ENCODE peak calls at places on chromosome 1, in seven cellular contexts. G is brain microvascular endothelial cell; F is astrocyte of the spinal cord; K is central memory CD4-positive, alpha-beta T cell; R is activated T-cell treated with anti-CD3 and anti-CD28 coated beads for 1 hour; Y is NCI-H69; E is iris pigment epithelial cell. O is an unnamed sample.

GRCh38 chr1:195733826-195734225 is 874.4 kb downstream of the KCNT2 start:
- DNase-seq in G (peak), F (no peak), K (no peak), R (no peak), Y (peak), E (peak), O (no peak)

GRCh38 chr1:155813672-155814071 is 43.3 kb downstream of the GON4L start:
- DNase-seq in G (no peak), F (no peak), K (no peak), R (no peak), Y (no peak), E (no peak), O (no peak)

GRCh38 chr1:50704126-50704525 is 255.9 kb downstream of the FAF1 start:
- DNase-seq in G (peak), F (peak), K (no peak), R (no peak), Y (peak), E (peak), O (peak)

GRCh38 chr1:232462200-232462599 is 167.7 kb downstream of the SIPA1L2 start:
- DNase-seq in G (peak), F (no peak), K (no peak), R (no peak), Y (peak), E (peak), O (no peak)

GRCh38 chr1:33137800-33138199 is 44.0 kb downstream of the TRIM62 start:
- DNase-seq in G (no peak), F (no peak), K (no peak), R (peak), Y (peak), E (peak), O (no peak)

GRCh38 chr1:156795787-156796186 is 20.9 kb downstream of the SH2D2A start:
- DNase-seq in G (no peak), F (peak), K (no peak), R (no peak), Y (no peak), E (no peak), O (no peak)

GRCh38 chr1:180143359-180143758 is 11.3 kb upstream of the QSOX1 start:
- DNase-seq in G (no peak), F (no peak), K (no peak), R (no peak), Y (no peak), E (no peak), O (no peak)

GRCh38 chr1:172951728-172952365 is 98.9 kb downstream of the TNFSF18 start:
- DNase-seq in G (no peak), F (no peak), K (no peak), R (no peak), Y (no peak), E (peak), O (no peak)

GRCh38 chr1:228006034-228006792 is 585 bp upstream of the WNT3A start:
- DNase-seq in G (no peak), F (no peak), K (no peak), R (no peak), Y (peak), E (no peak), O (no peak)

GRCh38 chr1:231266811-231267322 is 25.9 kb downstream of the GNPAT start:
- DNase-seq in G (no peak), F (no peak), K (no peak), R (no peak), Y (no peak), E (peak), O (no peak)

GRCh38 chr1:204417231-204417997 is 5.8 kb upstream of the PPP1R15B start:
- DNase-seq in G (peak), F (peak), K (no peak), R (no peak), Y (peak), E (peak), O (peak)

GRCh38 chr1:228978486-228979324 is 243.4 kb downstream of the RHOU start:
- DNase-seq in G (no peak), F (no peak), K (no peak), R (no peak), Y (peak), E (no peak), O (no peak)

GRCh38 chr1:200033511-200034261 is 6.2 kb downstream of the NR5A2 start:
- DNase-seq in G (no peak), F (no peak), K (no peak), R (no peak), Y (no peak), E (peak), O (no peak)

GRCh38 chr1:55233149-55233777 is 18.1 kb upstream of the USP24 start:
- DNase-seq in G (no peak), F (no peak), K (no peak), R (no peak), Y (no peak), E (no peak), O (no peak)

GRCh38 chr1:220301630-220302029 is 29.4 kb upstream of the RAB3GAP2 start:
- DNase-seq in G (no peak), F (no peak), K (no peak), R (no peak), Y (no peak), E (no peak), O (no peak)

GRCh38 chr1:42146916-42147320 is 6.3 kb upstream of the GUCA2B start:
- DNase-seq in G (peak), F (peak), K (peak), R (peak), Y (peak), E (peak), O (peak)

GRCh38 chr1:97277891-97278662 is 556.5 kb downstream of the PTBP2 start:
- DNase-seq in G (no peak), F (peak), K (no peak), R (no peak), Y (no peak), E (peak), O (peak)

GRCh38 chr1:20212685-20213331 is 26.5 kb upstream of the PLA2G2C start:
- DNase-seq in G (no peak), F (peak), K (peak), R (peak), Y (peak), E (peak), O (no peak)

GRCh38 chr1:1200876-1201810 is 5.2 kb downstream of the TNFRSF18 start:
- DNase-seq in G (peak), F (peak), K (peak), R (peak), Y (peak), E (peak), O (no peak)

GRCh38 chr1:119420638-119421037 is 5.7 kb downstream of the HSD3B2 start:
- DNase-seq in G (no peak), F (no peak), K (no peak), R (no peak), Y (no peak), E (no peak), O (no peak)

GRCh38 chr1:210332719-210333398 is 4.2 kb downstream of the HHAT start:
- DNase-seq in G (no peak), F (peak), K (peak), R (no peak), Y (peak), E (no peak), O (no peak)

GRCh38 chr1:53319296-53320101 is 8.4 kb downstream of the LRP8 start:
- DNase-seq in G (no peak), F (no peak), K (no peak), R (no peak), Y (peak), E (no peak), O (no peak)

GRCh38 chr1:65469889-65470340 is 49.4 kb downstream of the LEPR start:
- DNase-seq in G (peak), F (peak), K (no peak), R (no peak), Y (peak), E (peak), O (no peak)

GRCh38 chr1:199335496-199335895 is 692.0 kb upstream of the NR5A2 start:
- DNase-seq in G (no peak), F (peak), K (no peak), R (no peak), Y (no peak), E (peak), O (no peak)